ENCODE peak calls at places on chromosomes 3 and 15, in four cellular contexts. One of them, this sample, is unnamed.

GRCh38 chr15:80991446-80991845 is 1.8 kb upstream of the MESD start:
- DNase-seq in GM12878: no peak
- DNase-seq in K562: peak
- DNase-seq in H1: no peak
- DNase-seq in this sample: no peak

GRCh38 chr3:124260206-124260915 is 268.4 kb upstream of the ROPN1 start:
- DNase-seq in H1: no peak
- DNase-seq in K562: peak
- DNase-seq in GM12878: no peak
- DNase-seq in this sample: no peak

GRCh38 chr15:96219681-96220080 is 110.8 kb upstream of the NR2F2 start:
- DNase-seq in GM12878: no peak
- DNase-seq in K562: no peak
- DNase-seq in H1: no peak
- DNase-seq in this sample: no peak

GRCh38 chr3:196177967-196178366 is 33.2 kb downstream of the ZDHHC19 start:
- DNase-seq in H1: no peak
- DNase-seq in K562: peak
- DNase-seq in GM12878: no peak
- DNase-seq in this sample: peak

GRCh38 chr15:98745650-98746374 is 97.5 kb downstream of the IGF1R start:
- DNase-seq in GM12878: no peak
- DNase-seq in H1: no peak
- DNase-seq in K562: no peak
- DNase-seq in this sample: no peak

GRCh38 chr15:99486371-99487336 is 79.1 kb upstream of the MEF2A start:
- DNase-seq in GM12878: no peak
- DNase-seq in K562: no peak
- DNase-seq in H1: no peak
- DNase-seq in this sample: peak

GRCh38 chr3:89571298-89571697 is 463.9 kb downstream of the EPHA3 start:
- DNase-seq in H1: no peak
- DNase-seq in K562: no peak
- DNase-seq in GM12878: no peak
- DNase-seq in this sample: no peak

GRCh38 chr3:181455276-181455675 is 256.4 kb upstream of the SOX2 start:
- DNase-seq in GM12878: no peak
- DNase-seq in K562: no peak
- DNase-seq in H1: no peak
- DNase-seq in this sample: no peak

GRCh38 chr15:96325579-96326331 is 4.7 kb upstream of the NR2F2 start:
- DNase-seq in K562: peak
- DNase-seq in GM12878: no peak
- DNase-seq in H1: no peak
- DNase-seq in this sample: no peak

GRCh38 chr3:14460342-14461005 is 58.1 kb downstream of the SLC6A6 start:
- DNase-seq in GM12878: no peak
- DNase-seq in K562: no peak
- DNase-seq in H1: no peak
- DNase-seq in this sample: no peak

GRCh38 chr3:124410471-124410870 is 319.8 kb upstream of the UMPS start:
- DNase-seq in GM12878: no peak
- DNase-seq in H1: no peak
- DNase-seq in K562: no peak
- DNase-seq in this sample: no peak

GRCh38 chr3:190655933-190656332 is 142.0 kb downstream of the IL1RAP start:
- DNase-seq in H1: no peak
- DNase-seq in GM12878: no peak
- DNase-seq in K562: no peak
- DNase-seq in this sample: no peak

GRCh38 chr3:52396907-52397591 is 47.9 kb downstream of the SEMA3G start:
- DNase-seq in H1: no peak
- DNase-seq in K562: no peak
- DNase-seq in GM12878: no peak
- DNase-seq in this sample: no peak

GRCh38 chr15:92001307-92001706 is 147.8 kb downstream of the SLCO3A1 start:
- DNase-seq in H1: no peak
- DNase-seq in K562: no peak
- DNase-seq in GM12878: no peak
- DNase-seq in this sample: no peak

GRCh38 chr15:88454867-88455810 is 12.0 kb downstream of the MRPL46 start:
- DNase-seq in GM12878: no peak
- DNase-seq in H1: peak
- DNase-seq in K562: peak
- DNase-seq in this sample: peak

GRCh38 chr3:113312416-113312815 is 101.1 kb downstream of the BOC start:
- DNase-seq in GM12878: no peak
- DNase-seq in H1: no peak
- DNase-seq in K562: no peak
- DNase-seq in this sample: no peak

GRCh38 chr15:57950381-57950946 is 115.0 kb downstream of the ALDH1A2 start:
- DNase-seq in H1: no peak
- DNase-seq in GM12878: no peak
- DNase-seq in K562: peak
- DNase-seq in this sample: no peak

GRCh38 chr3:64143399-64144130 is 81.7 kb downstream of the PRICKLE2 start:
- DNase-seq in K562: no peak
- DNase-seq in GM12878: no peak
- DNase-seq in H1: no peak
- DNase-seq in this sample: no peak

GRCh38 chr15:64701051-64701450 is 74.3 kb downstream of the RBPMS2 start:
- DNase-seq in GM12878: no peak
- DNase-seq in K562: no peak
- DNase-seq in H1: no peak
- DNase-seq in this sample: no peak

GRCh38 chr3:154819491-154819890 is 260.6 kb upstream of the MME start:
- DNase-seq in GM12878: no peak
- DNase-seq in H1: no peak
- DNase-seq in K562: no peak
- DNase-seq in this sample: no peak

GRCh38 chr3:75983609-75984290 is 198.4 kb upstream of the ZNF717 start:
- DNase-seq in GM12878: no peak
- DNase-seq in K562: no peak
- DNase-seq in H1: no peak
- DNase-seq in this sample: no peak

GRCh38 chr15:68375191-68375631 is 56.8 kb downstream of the ITGA11 start:
- DNase-seq in H1: no peak
- DNase-seq in GM12878: no peak
- DNase-seq in K562: no peak
- DNase-seq in this sample: no peak

GRCh38 chr15:23565395-23566069 is at the start of gene MKRN3:
- DNase-seq in GM12878: no peak
- DNase-seq in H1: no peak
- DNase-seq in K562: peak
- DNase-seq in this sample: peak

GRCh38 chr3:136070334-136070733 is 104.8 kb downstream of the PPP2R3A start:
- DNase-seq in K562: no peak
- DNase-seq in H1: no peak
- DNase-seq in GM12878: no peak
- DNase-seq in this sample: no peak

GRCh38 chr3:32815812-32816438 is 1.9 kb upstream of the TRIM71 start:
- DNase-seq in GM12878: no peak
- DNase-seq in H1: no peak
- DNase-seq in K562: no peak
- DNase-seq in this sample: no peak

GRCh38 chr15:66703540-66703941 is 1.5 kb downstream of the SMAD6 start:
- DNase-seq in GM12878: no peak
- DNase-seq in K562: no peak
- DNase-seq in H1: no peak
- DNase-seq in this sample: peak

GRCh38 chr15:45536951-45537350 is 14.4 kb upstream of the SLC30A4 start:
- DNase-seq in H1: no peak
- DNase-seq in K562: peak
- DNase-seq in GM12878: no peak
- DNase-seq in this sample: no peak

GRCh38 chr15:70376929-70377691 is 279.4 kb upstream of the TLE3 start:
- DNase-seq in K562: peak
- DNase-seq in H1: no peak
- DNase-seq in GM12878: no peak
- DNase-seq in this sample: peak

GRCh38 chr3:197516517-197516889 is 39.3 kb downstream of the BDH1 start:
- DNase-seq in GM12878: no peak
- DNase-seq in H1: no peak
- DNase-seq in K562: peak
- DNase-seq in this sample: no peak
- TF ChIP-seq RAD21 in GM12878: no peak
- TF ChIP-seq RAD21 in H1: no peak
- TF ChIP-seq RAD21 in K562: no peak
- TF ChIP-seq RAD21 in this sample: no peak

GRCh38 chr3:157412323-157412845 is 24.3 kb upstream of the PTX3 start:
- DNase-seq in H1: no peak
- DNase-seq in GM12878: no peak
- DNase-seq in K562: no peak
- DNase-seq in this sample: no peak

GRCh38 chr3:157417247-157417646 is 19.4 kb upstream of the PTX3 start:
- DNase-seq in GM12878: no peak
- DNase-seq in H1: no peak
- DNase-seq in K562: no peak
- DNase-seq in this sample: no peak

GRCh38 chr3:157423337-157423736 is 13.3 kb upstream of the PTX3 start:
- DNase-seq in GM12878: no peak
- DNase-seq in H1: no peak
- DNase-seq in K562: no peak
- DNase-seq in this sample: no peak

GRCh38 chr3:157416347-157417087 is 20.1 kb upstream of the PTX3 start:
- DNase-seq in H1: no peak
- DNase-seq in GM12878: no peak
- DNase-seq in K562: no peak
- DNase-seq in this sample: no peak

DNA sequence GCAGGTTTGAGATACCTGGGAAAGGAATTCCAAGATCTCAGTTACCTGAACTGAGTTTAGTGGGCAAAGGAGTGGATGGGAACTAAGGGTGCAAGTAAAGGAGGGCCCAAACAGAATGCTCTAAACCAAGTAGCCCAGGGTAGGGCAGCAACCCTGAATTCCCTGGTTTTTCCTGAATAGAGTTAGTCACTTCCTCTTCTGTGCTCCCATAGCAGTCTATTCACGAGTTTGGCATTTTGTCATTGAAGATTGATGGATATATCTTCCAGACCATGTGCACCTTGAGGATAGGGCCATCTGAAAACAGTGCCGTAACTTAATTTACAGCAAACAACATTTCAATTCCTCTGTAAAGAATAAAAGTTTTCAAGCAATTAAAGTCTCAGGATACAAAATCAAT is 18.5 kb upstream of the PTX3 start:
- DNase-seq in K562: no peak
- DNase-seq in GM12878: no peak
- DNase-seq in H1: no peak
- DNase-seq in this sample: no peak
- TF ChIP-seq RFX5 in K562: no peak
- TF ChIP-seq RFX5 in GM12878: no peak
- TF ChIP-seq RFX5 in H1: no peak
- TF ChIP-seq RFX5 in this sample: no peak

GRCh38 chr15:62119926-62120273 is 45.2 kb downstream of the C2CD4B start:
- DNase-seq in GM12878: no peak
- DNase-seq in K562: no peak
- DNase-seq in H1: no peak
- DNase-seq in this sample: no peak

GRCh38 chr15:62118446-62118964 is 46.6 kb downstream of the C2CD4B start:
- DNase-seq in H1: no peak
- DNase-seq in K562: no peak
- DNase-seq in GM12878: no peak
- DNase-seq in this sample: no peak

GRCh38 chr15:62120776-62121175 is 44.3 kb downstream of the C2CD4B start:
- DNase-seq in GM12878: no peak
- DNase-seq in K562: no peak
- DNase-seq in H1: no peak
- DNase-seq in this sample: no peak

GRCh38 chr15:62121273-62122015 is 43.6 kb downstream of the C2CD4B start:
- DNase-seq in H1: no peak
- DNase-seq in GM12878: no peak
- DNase-seq in K562: peak
- DNase-seq in this sample: no peak

GRCh38 chr15:62119224-62119925 is 45.7 kb downstream of the C2CD4B start:
- DNase-seq in GM12878: no peak
- DNase-seq in H1: no peak
- DNase-seq in K562: peak
- DNase-seq in this sample: no peak
- TF ChIP-seq NRF1 in GM12878: no peak
- TF ChIP-seq NRF1 in H1: no peak
- TF ChIP-seq NRF1 in K562: no peak
- TF ChIP-seq NRF1 in this sample: no peak

GRCh38 chr3:174953068-174953467 is 93.9 kb downstream of the NAALADL2 start:
- DNase-seq in GM12878: no peak
- DNase-seq in K562: no peak
- DNase-seq in H1: no peak
- DNase-seq in this sample: no peak

GRCh38 chr3:174951498-174951897 is 92.4 kb downstream of the NAALADL2 start:
- DNase-seq in H1: no peak
- DNase-seq in GM12878: no peak
- DNase-seq in K562: no peak
- DNase-seq in this sample: no peak

GRCh38 chr3:174945951-174946350 is 86.8 kb downstream of the NAALADL2 start:
- DNase-seq in K562: no peak
- DNase-seq in H1: no peak
- DNase-seq in GM12878: no peak
- DNase-seq in this sample: no peak

GRCh38 chr3:174951023-174951422 is 91.9 kb downstream of the NAALADL2 start:
- DNase-seq in K562: no peak
- DNase-seq in H1: no peak
- DNase-seq in GM12878: no peak
- DNase-seq in this sample: no peak

GRCh38 chr3:174949523-174949922 is 90.4 kb downstream of the NAALADL2 start:
- DNase-seq in K562: no peak
- DNase-seq in H1: no peak
- DNase-seq in GM12878: no peak
- DNase-seq in this sample: no peak
- TF ChIP-seq RAD21 in K562: no peak
- TF ChIP-seq RAD21 in H1: no peak
- TF ChIP-seq RAD21 in GM12878: no peak
- TF ChIP-seq RAD21 in this sample: no peak

GRCh38 chr15:40155270-40155910 is 5.5 kb upstream of the BUB1B start:
- DNase-seq in GM12878: no peak
- DNase-seq in H1: peak
- DNase-seq in K562: no peak
- DNase-seq in this sample: no peak
- TF ChIP-seq RFX5 in GM12878: no peak
- TF ChIP-seq RFX5 in H1: no peak
- TF ChIP-seq RFX5 in K562: no peak
- TF ChIP-seq RFX5 in this sample: no peak

This sample was measured in SK-N-SH.